ENCODE peak calls at places on chromosomes 11 and 22, in seven cellular contexts. F, X, M, R, Y, D and B are unnamed samples.

GRCh38 chr11:77148963-77149715 is 21.1 kb downstream of the MYO7A start:
- DNase-seq in D (no peak), F (no peak), R (no peak), M (no peak), X (no peak), Y (no peak), B (no peak)

GRCh38 chr22:49408102-49408836 is 419.4 kb downstream of the BRD1 start:
- DNase-seq in X (no peak), R (peak), D (no peak), Y (no peak), F (no peak), M (no peak), B (no peak)

GRCh38 chr11:36822829-36823228 is 224.8 kb upstream of the RAG2 start:
- DNase-seq in X (no peak), M (no peak), F (no peak), D (no peak), R (no peak), Y (no peak), B (no peak)

GRCh38 chr11:6320411-6321207 is at the start of gene CAVIN3:
- DNase-seq in M (no peak), D (peak), X (peak), R (peak), Y (no peak), F (no peak), B (no peak)

GRCh38 chr11:26905368-26905767 is 88.5 kb upstream of the FIBIN start:
- DNase-seq in R (no peak), M (no peak), F (no peak), D (peak), Y (no peak), X (peak), B (no peak)

GRCh38 chr11:69744435-69744834 is 30.7 kb downstream of the FGF4 start:
- DNase-seq in X (no peak), D (no peak), M (no peak), Y (no peak), R (no peak), F (no peak), B (no peak)

GRCh38 chr11:131829725-131830124 is 459.3 kb downstream of the NTM start:
- DNase-seq in Y (no peak), R (no peak), D (no peak), X (no peak), F (no peak), M (no peak), B (no peak)

GRCh38 chr11:64276653-64277431 is 7.6 kb downstream of the BAD start:
- DNase-seq in R (no peak), X (no peak), F (no peak), Y (no peak), M (no peak), D (peak), B (no peak)

GRCh38 chr22:44181033-44181911 is 547 bp downstream of the PARVG start:
- DNase-seq in D (no peak), M (peak), X (no peak), F (peak), Y (no peak), R (no peak), B (peak)

GRCh38 chr11:82557274-82557673 is 176.4 kb downstream of the FAM181B start:
- DNase-seq in M (no peak), D (no peak), R (no peak), Y (no peak), F (peak), X (no peak), B (no peak)

GRCh38 chr11:62338218-62338617 is 970 bp downstream of the ASRGL1 start:
- DNase-seq in R (no peak), M (no peak), D (no peak), F (no peak), X (no peak), Y (no peak), B (no peak)

GRCh38 chr22:30868663-30869385 is 99.8 kb downstream of the MORC2 start:
- DNase-seq in D (no peak), M (no peak), X (no peak), F (peak), Y (peak), R (no peak), B (no peak)